ENCODE peak calls at places on chromosomes 13 and 19, in seven cellular contexts. V is ecto neural progenitor cell; J is KG1; S is activated CD8-positive, alpha-beta memory T cell treated with anti-CD3 and anti-CD28 coated beads, Interleukin-2, amount 50 U/mL, for 4 hours; U is dorsolateral prefrontal cortex; Q is effector memory CD4-positive, alpha-beta T cell; E is NCI-H226. N is an unnamed sample.

GRCh38 chr19:34220472-34221063 is 33.8 kb upstream of the GARRE1 start:
- DNase-seq in V (peak), J (no peak), S (peak), U (peak), Q (peak), E (no peak), N (peak)

GRCh38 chr13:46170687-46171086 is 11.3 kb downstream of the LCP1 start:
- DNase-seq in V (no peak), J (peak), S (no peak), U (no peak), Q (no peak), E (no peak), N (peak)

GRCh38 chr19:33302974-33303790 is 848 bp upstream of the CEBPA start:
- DNase-seq in V (peak), J (no peak), S (no peak), U (peak), Q (no peak), E (peak), N (peak)

GRCh38 chr19:46181386-46181774 is 33.3 kb downstream of the IGFL2 start:
- DNase-seq in V (no peak), J (no peak), S (no peak), U (no peak), Q (no peak), E (peak), N (no peak)

GRCh38 chr19:32876919-32877285 is 7.3 kb upstream of the SLC7A9 start:
- DNase-seq in V (no peak), J (no peak), S (no peak), U (no peak), Q (no peak), E (no peak), N (no peak)

GRCh38 chr13:98293103-98293502 is 116.0 kb upstream of the RNF113B start:
- DNase-seq in V (no peak), J (no peak), S (no peak), U (no peak), Q (no peak), E (no peak), N (no peak)

GRCh38 chr13:70668293-70668692 is 560.0 kb upstream of the KLHL1 start:
- DNase-seq in V (no peak), J (no peak), S (no peak), U (no peak), Q (no peak), E (no peak), N (no peak)

GRCh38 chr19:19460258-19460731 is 54.8 kb downstream of the GATAD2A start:
- DNase-seq in V (no peak), J (no peak), S (peak), U (no peak), Q (peak), E (no peak), N (peak)